ENCODE peak calls at places on chromosome 16, in ten cellular contexts. Z, Q, J, R, X, O, D, P, G and T are unnamed samples.

GRCh38 chr16:48901712-48902374 is 291.9 kb upstream of the N4BP1 start:
- DNase-seq in Z (no peak), Q (no peak), J (no peak), R (no peak), X (no peak), O (no peak), D (peak; percentile 51), P (no peak), G (peak; percentile 19), T (no peak)

GRCh38 chr16:73126453-73126853 is 78.5 kb upstream of the ZFHX3 start:
- DNase-seq in Z (no peak), Q (no peak), J (no peak), R (peak; percentile 23), X (peak; percentile 21), O (no peak), D (no peak), P (peak; percentile 67), G (peak; percentile 70), T (no peak)

GRCh38 chr16:83913234-83913633 is 14.3 kb downstream of the MLYCD start:
- DNase-seq in Z (no peak), Q (no peak), J (no peak), R (peak; percentile 78), X (no peak), O (no peak), D (no peak), P (no peak), G (no peak), T (no peak)

GRCh38 chr16:813204-813915 is 12.8 kb upstream of the GNG13 start:
- DNase-seq in Z (no peak), Q (no peak), J (peak; percentile 32), R (peak; percentile 60), X (peak; percentile 50), O (no peak), D (peak; percentile 77), P (no peak), G (no peak), T (no peak)

GRCh38 chr16:101586-101985 is 23.6 kb downstream of the MPG start:
- DNase-seq in Z (no peak), Q (no peak), J (no peak), R (no peak), X (no peak), O (no peak), D (no peak), P (no peak), G (peak; percentile 72), T (no peak)

GRCh38 chr16:20851601-20852000 is 45.3 kb downstream of the REXO5 start:
- DNase-seq in Z (peak; percentile 82), Q (peak; percentile 75), J (peak; percentile 22), R (peak; percentile 70), X (peak; percentile 75), O (no peak), D (peak; percentile 67), P (peak; percentile 96), G (peak; percentile 93), T (peak; percentile 67)

GRCh38 chr16:85637808-85638186 is 24.7 kb downstream of the GSE1 start:
- DNase-seq in Z (peak; percentile 79), Q (peak; percentile 83), J (no peak), R (peak; percentile 54), X (no peak), O (no peak), D (no peak), P (no peak), G (no peak), T (peak; percentile 78)

GRCh38 chr16:55046146-55046460 is 115.4 kb downstream of the IRX5 start:
- DNase-seq in Z (no peak), Q (no peak), J (no peak), R (no peak), X (no peak), O (no peak), D (no peak), P (no peak), G (peak; percentile 3), T (no peak)

GRCh38 chr16:75535211-75535843 is 581 bp downstream of the CHST5 start:
- DNase-seq in Z (no peak), Q (no peak), J (no peak), R (no peak), X (no peak), O (no peak), D (no peak), P (no peak), G (peak; percentile 37), T (no peak)

GRCh38 chr16:65510241-65510640 is 388.4 kb upstream of the CDH11 start:
- DNase-seq in Z (no peak), Q (no peak), J (no peak), R (no peak), X (no peak), O (no peak), D (no peak), P (no peak), G (no peak), T (no peak)

GRCh38 chr16:53100131-53100748 is 45.4 kb downstream of the CHD9 start:
- DNase-seq in Z (no peak), Q (no peak), J (no peak), R (no peak), X (no peak), O (no peak), D (no peak), P (no peak), G (no peak), T (no peak)

GRCh38 chr16:53103811-53104210 is 49.0 kb downstream of the CHD9 start:
- DNase-seq in Z (no peak), Q (no peak), J (no peak), R (no peak), X (no peak), O (no peak), D (no peak), P (peak; percentile 62), G (no peak), T (no peak)

GRCh38 chr16:53098526-53099317 is 43.9 kb downstream of the CHD9 start:
- DNase-seq in Z (peak; percentile 76), Q (peak; percentile 89), J (peak; percentile 78), R (peak; percentile 83), X (peak; percentile 81), O (peak; percentile 87), D (peak; percentile 22), P (peak; percentile 97), G (peak; percentile 96), T (peak; percentile 90)

GRCh38 chr16:53099318-53100130 is 44.7 kb downstream of the CHD9 start:
- DNase-seq in Z (peak; percentile 91), Q (peak; percentile 96), J (peak; percentile 67), R (peak; percentile 94), X (peak; percentile 98), O (peak; percentile 90), D (peak; percentile 81), P (peak; percentile 97), G (peak; percentile 97), T (peak; percentile 96)

DNA sequence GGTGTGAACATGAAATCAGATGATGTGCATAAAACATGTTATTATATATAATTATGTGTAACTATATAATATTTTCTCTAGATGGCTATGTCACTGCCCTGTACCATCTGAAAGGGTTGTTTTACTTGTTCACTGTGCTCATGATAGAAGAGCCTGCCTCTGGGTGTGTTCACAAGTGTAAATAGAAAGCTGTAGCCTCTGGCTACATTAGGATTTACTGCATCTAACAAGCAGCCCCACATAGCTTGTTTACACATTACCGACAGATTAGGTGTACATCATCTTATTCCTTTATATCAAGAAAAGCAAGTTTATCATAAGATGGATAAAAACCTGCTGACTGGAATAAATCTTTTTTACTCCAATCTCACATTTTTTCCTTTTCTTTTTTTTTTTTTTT is 46.1 kb downstream of the CHD9 start:
- DNase-seq in Z (no peak), Q (no peak), J (no peak), R (no peak), X (no peak), O (no peak), D (no peak), P (no peak), G (no peak), T (no peak)
- H3K27ac ChIP-seq in Z (peak overlapping the region; percentile 98), Q (no peak overlapping the region), J (peak overlapping the region; percentile 92), R (peak overlapping the region; percentile 96), X (no peak overlapping the region), O (no peak overlapping the region), D (peak overlapping the region; percentile 93), P (no peak overlapping the region), G (peak overlapping the region; percentile 91), T (peak overlapping the region; percentile 93)

GRCh38 chr16:79928142-79928735 is 327.7 kb upstream of the MAF start:
- DNase-seq in Z (no peak), Q (no peak), J (no peak), R (no peak), X (no peak), O (no peak), D (no peak), P (no peak), G (no peak), T (no peak)

GRCh38 chr16:79933586-79933985 is 333.0 kb upstream of the MAF start:
- DNase-seq in Z (no peak), Q (no peak), J (no peak), R (no peak), X (no peak), O (no peak), D (no peak), P (peak; percentile 55), G (no peak), T (no peak)

GRCh38 chr16:79932564-79932963 is 332.0 kb upstream of the MAF start:
- DNase-seq in Z (no peak), Q (no peak), J (no peak), R (no peak), X (no peak), O (no peak), D (no peak), P (peak; percentile 32), G (no peak), T (no peak)

GRCh38 chr16:79929260-79929977 is 328.9 kb upstream of the MAF start:
- DNase-seq in Z (no peak), Q (no peak), J (no peak), R (no peak), X (no peak), O (no peak), D (no peak), P (no peak), G (no peak), T (no peak)

DNA sequence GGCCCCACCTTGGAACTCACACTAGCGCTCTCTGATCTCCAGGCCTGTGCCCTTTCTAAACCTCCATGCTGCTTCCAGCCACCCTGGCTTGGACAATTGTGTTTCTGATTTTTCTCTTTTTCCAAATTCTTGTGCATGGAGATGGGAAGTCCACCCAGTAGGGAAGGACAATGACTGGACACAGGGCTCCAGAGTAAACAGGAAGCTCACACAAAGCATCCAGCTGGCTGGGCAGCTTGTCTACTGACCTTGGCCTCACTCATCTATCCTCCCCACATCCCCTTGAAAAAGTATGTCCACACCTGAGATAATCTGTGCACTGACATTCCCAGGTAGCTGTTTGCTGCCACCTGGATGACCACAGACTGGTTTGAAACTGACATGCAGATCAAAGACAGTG is 331.2 kb upstream of the MAF start:
- DNase-seq in Z (no peak), Q (no peak), J (no peak), R (no peak), X (no peak), O (no peak), D (no peak), P (no peak), G (no peak), T (no peak)
- H3K4me3 ChIP-seq in Z (no peak overlapping the region), Q (no peak overlapping the region), J (no peak overlapping the region), R (no peak overlapping the region), X (no peak overlapping the region), O (no peak overlapping the region), D (no peak overlapping the region), P (no peak overlapping the region), G (no peak overlapping the region), T (no peak overlapping the region)

GRCh38 chr16:87956771-87957279 is 5.6 kb downstream of the BANP start:
- DNase-seq in Z (no peak), Q (no peak), J (no peak), R (no peak), X (no peak), O (no peak), D (no peak), P (peak; percentile 66), G (no peak), T (no peak)
- H3K27ac ChIP-seq in Z (peak overlapping the region; percentile 66), Q (peak overlapping the region; percentile 77), J (peak overlapping the region; percentile 45), R (peak overlapping the region; percentile 56), X (no peak overlapping the region), O (no peak overlapping the region), D (peak overlapping the region; percentile 41), P (peak overlapping the region; percentile 58), G (no peak overlapping the region), T (peak overlapping the region; percentile 95)

GRCh38 chr16:11681526-11681925 is 13.3 kb downstream of the SNN start:
- DNase-seq in Z (no peak), Q (no peak), J (peak; percentile 79), R (no peak), X (no peak), O (no peak), D (no peak), P (no peak), G (no peak), T (no peak)
- H3K4me3 ChIP-seq in Z (no peak overlapping the region), Q (no peak overlapping the region), J (no peak overlapping the region), R (no peak overlapping the region), X (no peak overlapping the region), O (no peak overlapping the region), D (no peak overlapping the region), P (no peak overlapping the region), G (no peak overlapping the region), T (no peak overlapping the region)